ENCODE peak calls at places on chromosomes 2 and 18, in five cellular contexts. S, H, Q, Y and F are unnamed samples.

GRCh38 chr2:84481702-84482101 is 22.6 kb upstream of the SUCLG1 start:
- DNase-seq in S (no peak), H (no peak), Q (no peak), Y (no peak), F (no peak)

GRCh38 chr2:148978026-148978685 is 60.3 kb upstream of the LYPD6B start:
- DNase-seq in S (no peak), H (no peak), Q (no peak), Y (no peak), F (no peak)

GRCh38 chr18:26059357-26059756 is 31.1 kb downstream of the SS18 start:
- DNase-seq in S (no peak), H (peak; percentile 21), Q (no peak), Y (no peak), F (no peak)

GRCh38 chr2:31522742-31523141 is 58.0 kb downstream of the SRD5A2 start:
- DNase-seq in S (no peak), H (no peak), Q (no peak), Y (no peak), F (no peak)

GRCh38 chr2:68127358-68128242 is 30.1 kb upstream of the PNO1 start:
- DNase-seq in S (no peak), H (no peak), Q (no peak), Y (peak; percentile 31), F (no peak)

GRCh38 chr2:137672961-137673552 is 291.2 kb upstream of the HNMT start:
- DNase-seq in S (no peak), H (no peak), Q (no peak), Y (no peak), F (no peak)

GRCh38 chr18:58520964-58521363 is 107.9 kb downstream of the ALPK2 start:
- DNase-seq in S (no peak), H (peak; percentile 8), Q (no peak), Y (no peak), F (no peak)

GRCh38 chr2:145820651-145821050 is 1300.7 kb upstream of the ZEB2 start:
- DNase-seq in S (no peak), H (no peak), Q (no peak), Y (no peak), F (no peak)

GRCh38 chr2:65116645-65117044 is 13.3 kb downstream of the RAB1A start:
- DNase-seq in S (no peak), H (no peak), Q (no peak), Y (no peak), F (no peak)

GRCh38 chr2:50606860-50607259 is 425.1 kb downstream of the NRXN1 start:
- DNase-seq in S (no peak), H (no peak), Q (no peak), Y (no peak), F (no peak)

GRCh38 chr18:55343396-55344073 is 244.5 kb downstream of the TCF4 start:
- DNase-seq in S (no peak), H (peak; percentile 5), Q (no peak), Y (no peak), F (no peak)

GRCh38 chr2:174931724-174932123 is 73.5 kb downstream of the CHN1 start:
- DNase-seq in S (no peak), H (no peak), Q (no peak), Y (no peak), F (no peak)

GRCh38 chr2:29129586-29130281 is 14.5 kb downstream of the CLIP4 start:
- DNase-seq in S (no peak), H (no peak), Q (no peak), Y (no peak), F (no peak)

GRCh38 chr18:32695534-32695933 is 77.3 kb downstream of the KLHL14 start:
- DNase-seq in S (no peak), H (no peak), Q (no peak), Y (no peak), F (no peak)

GRCh38 chr18:55400590-55401274 is 187.3 kb downstream of the TCF4 start:
- DNase-seq in S (no peak), H (no peak), Q (no peak), Y (no peak), F (no peak)

GRCh38 chr2:167127135-167127534 is 238.9 kb downstream of the XIRP2 start:
- DNase-seq in S (no peak), H (no peak), Q (peak; percentile 33), Y (no peak), F (no peak)

GRCh38 chr2:197705912-197706838 is 1.0 kb downstream of the MARS2 start:
- DNase-seq in S (no peak), H (no peak), Q (peak; percentile 39), Y (no peak), F (no peak)

DNA sequence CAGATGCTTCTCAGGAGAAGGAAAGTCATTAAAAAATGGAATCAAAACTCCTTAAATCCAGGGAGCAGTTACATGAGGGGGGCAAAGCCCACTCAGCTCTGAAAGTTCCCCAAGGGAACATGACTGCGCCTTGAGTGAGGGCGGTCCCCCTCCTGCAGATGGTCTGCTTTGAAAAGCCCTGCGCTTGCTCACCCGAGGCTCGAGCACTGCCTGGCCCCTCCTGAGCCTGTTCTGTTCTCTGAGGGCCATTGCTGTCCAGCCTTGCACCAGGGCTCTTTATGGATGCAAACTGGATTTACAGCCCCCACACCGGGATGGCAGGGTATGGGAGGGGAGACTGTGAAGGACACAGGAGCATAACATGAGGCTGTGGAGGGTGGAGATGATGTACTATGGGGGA is 37.8 kb upstream of the DNMT3A start:
- DNase-seq in S (no peak), H (no peak), Q (no peak), Y (no peak), F (no peak)
- TF ChIP-seq ATF3 in S (no peak), H (no peak), Q (no peak), Y (no peak), F (no peak)

GRCh38 chr2:233387225-233387624 is 32.9 kb downstream of the DGKD start:
- DNase-seq in S (no peak), H (no peak), Q (no peak), Y (no peak), F (peak; percentile 33)

GRCh38 chr2:233389601-233390125 is 35.4 kb downstream of the DGKD start:
- DNase-seq in S (no peak), H (no peak), Q (no peak), Y (no peak), F (no peak)

GRCh38 chr2:233385489-233386044 is 31.3 kb downstream of the DGKD start:
- DNase-seq in S (no peak), H (no peak), Q (no peak), Y (peak; percentile 63), F (no peak)

GRCh38 chr2:233386382-233387041 is 32.2 kb downstream of the DGKD start:
- DNase-seq in S (no peak), H (no peak), Q (no peak), Y (no peak), F (no peak)

GRCh38 chr2:233387667-233388528 is 33.6 kb downstream of the DGKD start:
- DNase-seq in S (no peak), H (no peak), Q (peak; percentile 85), Y (no peak), F (peak; percentile 36)
- H3K4me1 ChIP-seq in S (no peaks in the 10 kb centered on the region), H (peaks cover 10% of the 10 kb centered on the region), Q (peaks cover 65% of the 10 kb centered on the region), Y (peaks cover 34% of the 10 kb centered on the region), F (peaks cover 6% of the 10 kb centered on the region)

GRCh38 chr2:113940891-113941290 is 51.0 kb downstream of the ACTR3 start:
- DNase-seq in S (no peak), H (no peak), Q (no peak), Y (no peak), F (no peak)

DNA sequence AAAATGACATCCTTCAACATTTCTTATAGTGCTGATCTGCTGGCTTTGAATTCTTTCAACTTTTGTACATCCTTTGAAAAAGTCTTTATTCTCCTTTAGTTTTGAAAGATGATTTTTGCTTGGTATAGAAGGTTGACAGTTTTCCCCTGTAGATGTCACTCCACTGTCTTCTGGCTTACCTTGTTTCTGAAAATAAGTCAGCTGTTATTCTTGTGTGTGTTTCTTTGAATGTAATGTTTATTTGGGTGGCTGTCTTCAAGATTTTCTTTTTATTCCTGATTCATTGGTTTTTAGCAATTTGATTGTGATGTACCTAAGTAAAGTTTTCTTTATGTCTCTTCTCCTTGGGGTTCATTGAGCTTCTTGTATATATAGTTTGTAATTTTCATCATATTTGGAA is 47.6 kb downstream of the ACTR3 start:
- DNase-seq in S (no peak), H (no peak), Q (no peak), Y (no peak), F (no peak)
- TF ChIP-seq ATF3 in S (no peak), H (no peak), Q (no peak), Y (no peak), F (no peak)

GRCh38 chr2:24492283-24493272 is 1.5 kb downstream of the NCOA1 start:
- DNase-seq in S (no peak), H (no peak), Q (no peak), Y (no peak), F (no peak)
- H3K4me1 ChIP-seq in S (peaks cover 8% of the 10 kb centered on the region), H (peaks cover 24% of the 10 kb centered on the region), Q (peaks cover 34% of the 10 kb centered on the region), Y (peaks cover 8% of the 10 kb centered on the region), F (peaks cover 5% of the 10 kb centered on the region)

GRCh38 chr2:40872580-40872979 is 420.7 kb upstream of the SLC8A1 start:
- DNase-seq in S (no peak), H (no peak), Q (no peak), Y (no peak), F (no peak)

GRCh38 chr2:40879305-40879704 is 427.4 kb upstream of the SLC8A1 start:
- DNase-seq in S (no peak), H (no peak), Q (no peak), Y (no peak), F (no peak)

GRCh38 chr2:40874380-40874779 is 422.5 kb upstream of the SLC8A1 start:
- DNase-seq in S (no peak), H (no peak), Q (no peak), Y (no peak), F (no peak)

GRCh38 chr2:40877734-40878288 is 425.9 kb upstream of the SLC8A1 start:
- DNase-seq in S (no peak), H (no peak), Q (no peak), Y (no peak), F (no peak)
- TF ChIP-seq ATF3 in S (no peak), H (no peak), Q (no peak), Y (no peak), F (no peak)

DNA sequence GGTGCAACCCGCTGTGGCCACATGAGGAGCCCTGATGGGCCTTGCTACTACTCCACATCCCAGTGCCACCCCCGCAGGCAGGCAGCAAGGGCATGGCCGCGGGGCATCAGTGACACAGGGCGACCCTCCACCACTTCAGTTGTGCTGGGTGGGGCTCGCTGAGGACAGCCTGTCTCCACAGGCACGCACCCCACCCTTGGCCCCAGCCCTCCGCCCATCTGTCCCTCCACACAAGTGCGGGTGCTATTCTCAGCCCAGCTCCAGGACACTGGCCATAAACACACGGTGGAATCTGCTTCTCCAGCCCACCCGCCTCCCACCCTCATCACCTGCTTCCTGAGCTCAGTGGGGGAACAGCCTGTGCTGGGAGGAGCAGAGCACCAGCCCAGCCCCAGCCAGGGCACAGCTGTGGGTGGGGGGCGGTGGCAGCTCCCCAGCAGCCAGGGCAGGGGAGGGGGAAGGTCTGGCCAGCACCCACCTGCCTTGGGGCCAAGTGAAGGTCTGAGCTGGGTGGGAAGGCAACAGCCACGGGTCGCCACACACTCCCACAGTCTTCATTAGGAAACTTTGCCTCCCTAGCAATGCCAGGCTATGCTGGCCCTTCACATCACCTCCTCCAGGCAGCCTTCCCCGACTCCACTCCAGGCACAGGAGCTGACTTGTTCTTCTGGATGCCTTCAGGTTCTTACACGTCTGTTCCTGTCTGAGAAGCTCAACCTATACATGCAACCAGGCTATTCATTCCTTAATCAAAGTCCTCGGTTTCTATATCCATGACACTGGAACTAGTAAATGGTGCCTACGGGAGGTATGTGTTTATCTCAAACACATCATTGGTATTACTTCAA is 16.4 kb downstream of the BIN1 start:
- DNase-seq in S (no peak), H (no peak), Q (no peak), Y (no peak), F (no peak)
- H3K4me1 ChIP-seq in S (peaks cover 28% of the 10 kb centered on the region), H (peaks cover 21% of the 10 kb centered on the region), Q (no peaks in the 10 kb centered on the region), Y (peaks cover 24% of the 10 kb centered on the region), F (no peaks in the 10 kb centered on the region)